ENCODE peak calls at places on chromosomes 13 and 19, in five cellular contexts. One of them, this sample, is unnamed.
A peak's percentile ranks its signal among the peaks of the same experiment; 100 is the strongest.

GRCh38 chr13:31749929-31750328 is 10.6 kb downstream of the RXFP2 start:
- DNase-seq in psoas muscle: no peak
- DNase-seq in breast epithelium: no peak
- DNase-seq in bronchial epithelial cell: peak; percentile 36
- DNase-seq in osteoblast: peak; percentile 80
- DNase-seq in this sample: no peak

GRCh38 chr19:10010247-10010691 is at the start of gene COL5A3:
- DNase-seq in breast epithelium: no peak
- DNase-seq in osteoblast: peak; percentile 94
- DNase-seq in bronchial epithelial cell: peak; percentile 29
- DNase-seq in psoas muscle: peak; percentile 71
- DNase-seq in this sample: peak; percentile 93

GRCh38 chr19:46635920-46636761 is at the start of gene GNG8:
- DNase-seq in osteoblast: peak; percentile 61
- DNase-seq in breast epithelium: no peak
- DNase-seq in bronchial epithelial cell: no peak
- DNase-seq in psoas muscle: no peak
- DNase-seq in this sample: peak; percentile 90

GRCh38 chr13:99199541-99200432 is 867 bp upstream of the UBAC2 start:
- DNase-seq in breast epithelium: no peak
- DNase-seq in psoas muscle: no peak
- DNase-seq in osteoblast: no peak
- DNase-seq in bronchial epithelial cell: no peak
- DNase-seq in this sample: no peak

GRCh38 chr19:1019980-1020867 is 699 bp downstream of the TMEM259 start:
- DNase-seq in bronchial epithelial cell: no peak
- DNase-seq in osteoblast: no peak
- DNase-seq in psoas muscle: no peak
- DNase-seq in breast epithelium: no peak
- DNase-seq in this sample: peak; percentile 82

GRCh38 chr19:32642771-32643170 is 32.2 kb downstream of the ANKRD27 start:
- DNase-seq in osteoblast: no peak
- DNase-seq in breast epithelium: no peak
- DNase-seq in psoas muscle: no peak
- DNase-seq in bronchial epithelial cell: no peak
- DNase-seq in this sample: no peak

GRCh38 chr19:33288666-33289065 is 13.7 kb downstream of the CEBPA start:
- DNase-seq in psoas muscle: no peak
- DNase-seq in osteoblast: no peak
- DNase-seq in bronchial epithelial cell: no peak
- DNase-seq in breast epithelium: no peak
- DNase-seq in this sample: no peak

GRCh38 chr13:96519380-96519779 is 429.5 kb downstream of the HS6ST3 start:
- DNase-seq in osteoblast: no peak
- DNase-seq in bronchial epithelial cell: peak; percentile 33
- DNase-seq in breast epithelium: no peak
- DNase-seq in psoas muscle: no peak
- DNase-seq in this sample: no peak

GRCh38 chr13:110907951-110908898 is 6.6 kb downstream of the ANKRD10 start:
- DNase-seq in bronchial epithelial cell: peak; percentile 98
- DNase-seq in osteoblast: no peak
- DNase-seq in psoas muscle: no peak
- DNase-seq in breast epithelium: peak; percentile 91
- DNase-seq in this sample: peak; percentile 61

GRCh38 chr19:49890349-49891311 is 6.1 kb downstream of the IL4I1 start:
- DNase-seq in bronchial epithelial cell: peak; percentile 33
- DNase-seq in psoas muscle: no peak
- DNase-seq in osteoblast: no peak
- DNase-seq in breast epithelium: no peak
- DNase-seq in this sample: peak; percentile 99

GRCh38 chr19:14089412-14089661 is 1.2 kb downstream of the SAMD1 start:
- DNase-seq in osteoblast: no peak
- DNase-seq in psoas muscle: no peak
- DNase-seq in bronchial epithelial cell: no peak
- DNase-seq in breast epithelium: no peak
- DNase-seq in this sample: peak; percentile 74

DNA sequence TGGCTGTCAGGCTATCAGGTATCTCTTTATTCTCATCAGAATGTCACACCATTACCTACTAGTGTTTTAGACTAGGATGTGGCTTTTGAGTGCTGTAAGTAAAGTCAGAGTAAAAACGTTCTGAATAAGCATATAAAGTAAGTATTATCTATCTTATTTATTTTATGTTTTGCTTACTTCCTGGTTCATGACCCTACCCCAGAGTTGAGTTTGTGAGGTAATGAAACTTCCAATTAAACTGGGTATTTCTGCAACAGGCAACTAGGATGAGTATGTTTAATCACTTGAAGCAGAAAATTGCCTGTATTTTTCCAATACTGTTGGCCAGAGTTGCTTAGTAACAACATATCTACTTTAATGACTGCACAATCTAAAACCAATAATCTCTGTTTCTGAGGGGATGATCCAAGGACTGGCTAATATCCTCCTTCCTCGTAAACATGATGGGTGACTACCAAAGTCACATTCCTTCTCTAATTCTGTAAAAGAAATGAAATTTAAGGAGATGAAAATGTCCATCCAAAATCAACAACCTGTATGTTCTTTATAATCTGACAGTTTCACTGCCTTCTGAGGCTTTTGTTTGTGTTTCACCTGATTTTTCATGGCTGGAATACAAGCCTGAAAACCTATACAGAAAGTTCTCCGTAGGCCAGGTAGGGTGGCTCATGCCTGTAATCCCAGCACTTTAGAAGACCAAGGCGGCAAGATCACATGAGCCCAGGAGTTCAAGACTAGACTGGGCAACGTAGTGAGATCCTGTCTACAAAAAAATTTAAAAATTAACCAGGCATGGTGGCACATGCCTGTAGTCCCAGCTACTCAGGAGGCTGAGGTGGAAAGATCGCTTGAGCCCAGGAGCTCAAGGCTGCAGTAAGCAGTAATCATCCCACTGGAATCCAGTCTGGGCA is 83.1 kb downstream of the ABCC4 start:
- DNase-seq in osteoblast: no peak
- DNase-seq in breast epithelium: no peak
- DNase-seq in bronchial epithelial cell: no peak
- DNase-seq in psoas muscle: no peak
- DNase-seq in this sample: no peak
- H3K4me3 ChIP-seq in osteoblast: no peak overlapping the region
- H3K4me3 ChIP-seq in breast epithelium: no peak overlapping the region
- H3K4me3 ChIP-seq in bronchial epithelial cell: no peak overlapping the region
- H3K4me3 ChIP-seq in psoas muscle: no peak overlapping the region
- H3K4me3 ChIP-seq in this sample: no peak overlapping the region

GRCh38 chr13:37010424-37010823 is 9.8 kb downstream of the EXOSC8 start:
- DNase-seq in osteoblast: no peak
- DNase-seq in psoas muscle: no peak
- DNase-seq in bronchial epithelial cell: no peak
- DNase-seq in breast epithelium: no peak
- DNase-seq in this sample: no peak

GRCh38 chr13:37014609-37015008 is 14.0 kb downstream of the EXOSC8 start:
- DNase-seq in breast epithelium: no peak
- DNase-seq in osteoblast: no peak
- DNase-seq in psoas muscle: no peak
- DNase-seq in bronchial epithelial cell: no peak
- DNase-seq in this sample: no peak

GRCh38 chr13:37011002-37011401 is 10.4 kb downstream of the EXOSC8 start:
- DNase-seq in bronchial epithelial cell: no peak
- DNase-seq in breast epithelium: no peak
- DNase-seq in osteoblast: no peak
- DNase-seq in psoas muscle: no peak
- DNase-seq in this sample: no peak

GRCh38 chr13:37009692-37010091 is 9.1 kb downstream of the EXOSC8 start:
- DNase-seq in osteoblast: no peak
- DNase-seq in psoas muscle: no peak
- DNase-seq in breast epithelium: no peak
- DNase-seq in bronchial epithelial cell: no peak
- DNase-seq in this sample: no peak

DNA sequence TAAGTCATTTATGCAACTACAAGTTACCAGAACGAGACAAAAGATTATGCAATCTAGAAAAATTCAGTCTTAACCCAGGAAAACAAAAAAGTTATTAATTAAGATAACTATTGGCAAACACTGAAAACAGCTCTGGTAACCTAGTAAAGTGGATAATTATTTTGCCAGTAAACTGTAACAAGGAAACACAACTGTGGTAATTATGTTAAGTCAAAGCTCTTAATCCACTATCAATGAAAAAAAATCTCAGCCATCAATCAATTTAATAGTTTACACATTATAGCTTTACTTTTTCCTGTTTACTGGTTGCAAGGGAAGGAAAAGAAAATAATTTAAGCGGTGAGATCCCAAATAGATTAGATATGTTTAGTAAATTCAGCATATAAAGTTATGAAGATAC is 11.2 kb downstream of the EXOSC8 start:
- DNase-seq in bronchial epithelial cell: no peak
- DNase-seq in osteoblast: no peak
- DNase-seq in breast epithelium: no peak
- DNase-seq in psoas muscle: no peak
- DNase-seq in this sample: no peak
- H3K36me3 ChIP-seq in bronchial epithelial cell: peaks cover 3% of the 10 kb centered on the region
- H3K36me3 ChIP-seq in osteoblast: peaks cover 71% of the 10 kb centered on the region
- H3K36me3 ChIP-seq in breast epithelium: peaks cover 26% of the 10 kb centered on the region
- H3K36me3 ChIP-seq in psoas muscle: peaks cover 98% of the 10 kb centered on the region
- H3K36me3 ChIP-seq in this sample: peaks cover 22% of the 10 kb centered on the region

GRCh38 chr13:27401210-27401609 is 23.2 kb upstream of the GTF3A start:
- DNase-seq in osteoblast: no peak
- DNase-seq in breast epithelium: no peak
- DNase-seq in bronchial epithelial cell: no peak
- DNase-seq in psoas muscle: peak; percentile 30
- DNase-seq in this sample: no peak
- H3K27me3 ChIP-seq in osteoblast: peaks cover 4% of the 10 kb centered on the region
- H3K27me3 ChIP-seq in breast epithelium: no peaks in the 10 kb centered on the region
- H3K27me3 ChIP-seq in bronchial epithelial cell: no peaks in the 10 kb centered on the region
- H3K27me3 ChIP-seq in psoas muscle: no peaks in the 10 kb centered on the region
- H3K27me3 ChIP-seq in this sample: no peaks in the 10 kb centered on the region

DNA sequence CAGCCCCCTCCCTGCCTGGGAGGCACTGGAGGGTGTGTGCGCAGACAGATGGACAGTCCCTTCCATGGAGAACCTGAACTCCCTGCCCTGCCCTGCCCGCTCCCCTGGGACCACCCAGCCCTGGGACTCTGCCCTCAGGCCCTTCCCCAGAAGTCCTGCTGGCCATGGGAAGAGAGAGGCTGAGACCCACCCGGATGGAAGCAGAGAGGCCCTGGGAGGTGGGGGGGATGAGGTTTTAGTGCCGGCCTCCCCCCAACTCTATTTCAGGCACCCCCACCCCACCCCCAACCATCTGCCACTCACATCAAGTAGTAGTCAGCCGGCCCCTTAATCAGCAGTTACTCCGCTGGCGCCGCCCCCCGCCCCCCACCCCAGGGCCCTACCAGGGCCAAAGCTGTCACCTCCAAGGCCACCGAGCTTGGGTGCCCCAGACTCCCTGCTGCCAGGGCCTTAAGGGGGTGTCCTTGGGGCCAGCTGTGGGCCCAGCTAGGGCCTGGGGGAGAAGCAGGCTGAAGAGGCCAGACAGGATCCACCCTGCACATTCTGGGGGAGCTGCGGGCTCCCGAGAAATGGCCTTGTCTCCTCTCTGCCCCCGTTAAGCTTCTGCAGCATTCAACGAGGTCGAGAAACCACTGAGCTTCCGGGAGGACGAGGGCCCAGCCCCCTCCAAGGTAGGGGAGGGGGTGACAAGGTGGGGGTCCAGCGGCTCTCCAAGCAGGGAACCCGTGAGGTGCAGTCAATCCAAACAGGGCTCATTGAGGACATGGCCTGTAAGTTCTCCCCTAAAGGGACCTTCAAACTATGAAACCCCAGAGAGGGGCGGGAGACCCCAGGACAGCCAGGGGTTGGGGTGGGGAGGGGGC is 17.4 kb downstream of the NMRK2 start:
- DNase-seq in breast epithelium: no peak
- DNase-seq in psoas muscle: no peak
- DNase-seq in bronchial epithelial cell: no peak
- DNase-seq in osteoblast: peak; percentile 80
- DNase-seq in this sample: peak; percentile 68
- H3K4me3 ChIP-seq in breast epithelium: no peak overlapping the region
- H3K4me3 ChIP-seq in psoas muscle: peak overlapping the region; percentile 84
- H3K4me3 ChIP-seq in bronchial epithelial cell: no peak overlapping the region
- H3K4me3 ChIP-seq in osteoblast: no peak overlapping the region
- H3K4me3 ChIP-seq in this sample: no peak overlapping the region

GRCh38 chr13:34430294-34430693 is 511.8 kb upstream of the NBEA start:
- DNase-seq in osteoblast: no peak
- DNase-seq in bronchial epithelial cell: no peak
- DNase-seq in breast epithelium: no peak
- DNase-seq in psoas muscle: no peak
- DNase-seq in this sample: no peak
- H3K36me3 ChIP-seq in osteoblast: no peaks in the 10 kb centered on the region
- H3K36me3 ChIP-seq in bronchial epithelial cell: no peaks in the 10 kb centered on the region
- H3K36me3 ChIP-seq in breast epithelium: no peaks in the 10 kb centered on the region
- H3K36me3 ChIP-seq in psoas muscle: no peaks in the 10 kb centered on the region
- H3K36me3 ChIP-seq in this sample: no peaks in the 10 kb centered on the region

GRCh38 chr13:51207881-51208280 is 14.3 kb upstream of the FAM124A start:
- DNase-seq in breast epithelium: no peak
- DNase-seq in bronchial epithelial cell: no peak
- DNase-seq in psoas muscle: no peak
- DNase-seq in osteoblast: no peak
- DNase-seq in this sample: no peak
- H3K27me3 ChIP-seq in breast epithelium: no peaks in the 10 kb centered on the region
- H3K27me3 ChIP-seq in bronchial epithelial cell: peaks cover 2% of the 10 kb centered on the region
- H3K27me3 ChIP-seq in psoas muscle: no peaks in the 10 kb centered on the region
- H3K27me3 ChIP-seq in osteoblast: peaks cover 77% of the 10 kb centered on the region
- H3K27me3 ChIP-seq in this sample: no peaks in the 10 kb centered on the region

GRCh38 chr19:36009633-36010379 is 1.2 kb upstream of the SYNE4 start:
- DNase-seq in osteoblast: peak; percentile 80
- DNase-seq in bronchial epithelial cell: no peak
- DNase-seq in psoas muscle: no peak
- DNase-seq in breast epithelium: no peak
- DNase-seq in this sample: no peak
- H3K4me3 ChIP-seq in osteoblast: peak overlapping the region; percentile 71
- H3K4me3 ChIP-seq in bronchial epithelial cell: peak overlapping the region; percentile 41
- H3K4me3 ChIP-seq in psoas muscle: peak overlapping the region; percentile 49
- H3K4me3 ChIP-seq in breast epithelium: peak overlapping the region; percentile 61
- H3K4me3 ChIP-seq in this sample: peak overlapping the region; percentile 66